ENCODE peak calls at places on chromosome 1, in ten cellular contexts. U, M, N, S, A, T, I, H, W and G are unnamed samples.

GRCh38 chr1:232635778-232636356 is 5.9 kb upstream of the SIPA1L2 start:
- DNase-seq in H (no peak), A (peak; percentile 22), N (no peak), W (peak; percentile 59), T (peak; percentile 54), M (peak; percentile 70), S (no peak), I (no peak), U (no peak), G (peak; percentile 58)

GRCh38 chr1:23559985-23560755 is 869 bp upstream of the ID3 start:
- DNase-seq in T (no peak), I (no peak), W (peak; percentile 58), N (no peak), U (no peak), H (no peak), S (no peak), M (peak; percentile 39), A (no peak), G (no peak)

GRCh38 chr1:180233191-180234011 is 3.3 kb downstream of the LHX4 start:
- DNase-seq in U (no peak), N (no peak), A (no peak), H (no peak), M (no peak), I (no peak), S (no peak), T (no peak), W (no peak), G (no peak)

GRCh38 chr1:55478742-55479141 is 263.6 kb upstream of the USP24 start:
- DNase-seq in A (no peak), W (peak; percentile 68), M (peak; percentile 8), N (no peak), H (no peak), U (no peak), T (peak; percentile 11), I (no peak), S (no peak), G (peak; percentile 12)

GRCh38 chr1:239816090-239816812 is 275.4 kb upstream of the FMN2 start:
- DNase-seq in A (no peak), H (peak; percentile 70), S (peak; percentile 40), N (peak; percentile 34), M (no peak), I (peak; percentile 58), T (no peak), U (peak; percentile 42), W (no peak), G (no peak)

GRCh38 chr1:66495490-66495889 is 38.5 kb upstream of the SGIP1 start:
- DNase-seq in M (no peak), S (no peak), H (no peak), T (no peak), N (no peak), A (peak; percentile 90), U (no peak), I (no peak), W (peak; percentile 25), G (no peak)

GRCh38 chr1:201631037-201631436 is 92.1 kb downstream of the NAV1 start:
- DNase-seq in H (no peak), T (no peak), A (no peak), W (no peak), M (no peak), N (no peak), U (peak; percentile 37), S (no peak), I (no peak), G (no peak)

GRCh38 chr1:85677656-85678055 is 30.6 kb downstream of the ZNHIT6 start:
- DNase-seq in H (no peak), W (no peak), M (no peak), N (no peak), U (no peak), S (no peak), A (no peak), T (no peak), I (no peak), G (no peak)

GRCh38 chr1:99527078-99527477 is 118.8 kb upstream of the PALMD start:
- DNase-seq in S (no peak), M (peak; percentile 6), W (peak; percentile 57), U (no peak), H (no peak), A (no peak), I (no peak), N (no peak), T (no peak), G (no peak)
- TF ChIP-seq CTCF in S (no peak), M (peak; percentile 41), W (no peak), U (peak; percentile 29), H (peak; percentile 22), A (peak; percentile 16), I (peak; percentile 21), N (no peak), T (no peak), G (no peak)

GRCh38 chr1:110112143-110112542 is at the start of gene UBL4B:
- DNase-seq in A (no peak), W (no peak), N (no peak), S (no peak), M (no peak), U (no peak), T (no peak), I (no peak), H (no peak), G (no peak)

GRCh38 chr1:110102081-110102480 is 10.2 kb upstream of the UBL4B start:
- DNase-seq in M (no peak), T (peak; percentile 60), A (no peak), S (no peak), N (no peak), H (no peak), I (no peak), W (no peak), U (no peak), G (peak; percentile 58)

GRCh38 chr1:110111081-110111480 is 1.2 kb upstream of the UBL4B start:
- DNase-seq in A (no peak), W (no peak), U (no peak), M (no peak), I (no peak), T (no peak), S (no peak), H (no peak), N (no peak), G (no peak)

GRCh38 chr1:110107867-110108469 is 4.3 kb upstream of the UBL4B start:
- DNase-seq in W (no peak), A (no peak), I (no peak), N (no peak), T (no peak), U (no peak), M (no peak), S (no peak), H (no peak), G (no peak)

GRCh38 chr1:110106013-110106941 is 6.0 kb upstream of the UBL4B start:
- DNase-seq in H (peak; percentile 73), I (peak; percentile 53), T (peak; percentile 75), N (peak; percentile 80), M (peak; percentile 80), W (peak; percentile 65), S (peak; percentile 76), U (peak; percentile 71), A (peak; percentile 57), G (peak; percentile 85)
- TF ChIP-seq CTCF in H (peak; percentile 92), I (peak; percentile 98), T (peak; percentile 97), N (peak; percentile 77), M (peak; percentile 93), W (peak; percentile 96), S (peak; percentile 92), U (peak; percentile 76), A (peak; percentile 88), G (peak; percentile 95)

DNA sequence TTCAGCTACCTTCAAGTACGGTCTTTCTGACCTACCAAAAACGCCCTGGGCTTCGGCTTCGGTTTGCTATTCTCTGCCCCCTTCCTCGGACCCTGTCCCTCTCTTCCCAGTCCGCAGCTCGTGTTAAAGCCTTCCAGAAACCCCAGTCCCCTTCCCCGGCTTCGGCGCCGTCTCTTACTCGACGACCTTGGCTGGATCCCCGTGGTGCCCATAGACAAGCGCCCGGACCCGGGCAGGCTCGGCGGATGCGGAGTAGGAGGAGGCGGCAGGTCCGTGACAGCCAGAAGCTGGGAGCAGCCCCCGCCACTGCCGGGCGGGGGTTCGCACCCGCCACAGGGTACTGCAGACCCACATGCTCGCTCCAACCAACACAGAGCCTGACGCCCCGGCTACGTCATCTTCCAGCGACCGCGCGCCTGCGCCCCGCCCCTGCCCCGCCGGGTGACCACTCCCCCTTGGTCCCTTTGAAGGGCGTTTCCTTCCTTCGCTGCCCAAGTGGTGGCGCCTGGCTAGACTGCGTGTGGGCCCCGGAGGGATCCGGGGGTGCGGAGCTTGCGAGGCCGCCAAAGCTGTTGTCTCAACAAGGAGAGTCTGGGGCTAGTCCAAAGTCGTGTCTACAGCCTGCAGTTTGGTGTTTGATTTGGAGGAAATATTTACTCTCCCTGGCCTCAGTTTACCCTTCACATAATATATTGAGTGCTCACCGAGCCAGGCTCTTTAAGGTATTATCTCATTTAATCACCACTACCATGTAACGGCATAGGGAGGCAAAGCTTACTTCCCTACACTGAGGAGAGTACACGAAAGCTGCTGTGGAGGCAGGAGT is at the start of gene MECR:
- DNase-seq in W (peak; percentile 94), H (peak; percentile 97), A (peak; percentile 75), U (peak; percentile 95), S (peak; percentile 92), N (peak; percentile 97), M (peak; percentile 94), I (peak; percentile 90), T (peak; percentile 94), G (peak; percentile 98)
- TF ChIP-seq CTCF in W (no peak), H (no peak), A (no peak), U (peak; percentile 56), S (no peak), N (no peak), M (peak; percentile 22), I (peak; percentile 34), T (peak; percentile 10), G (peak; percentile 19)

GRCh38 chr1:1117469-1117831 is 1.6 kb upstream of the C1orf159 start:
- DNase-seq in N (no peak), W (no peak), U (no peak), A (no peak), M (no peak), S (no peak), H (peak; percentile 68), I (no peak), T (no peak), G (no peak)

GRCh38 chr1:1114431-1114830 is 1.5 kb downstream of the C1orf159 start:
- DNase-seq in M (no peak), H (peak; percentile 43), T (no peak), A (no peak), U (no peak), N (no peak), S (no peak), I (no peak), W (no peak), G (no peak)

GRCh38 chr1:1115136-1115829 is 606 bp downstream of the C1orf159 start:
- DNase-seq in M (no peak), N (no peak), W (no peak), H (peak; percentile 59), U (no peak), A (no peak), I (no peak), S (no peak), T (no peak), G (no peak)

GRCh38 chr1:1116701-1117468 is 996 bp upstream of the C1orf159 start:
- DNase-seq in S (no peak), T (no peak), U (peak; percentile 27), N (no peak), A (no peak), I (no peak), H (peak; percentile 57), M (no peak), W (peak; percentile 9), G (peak; percentile 52)

DNA sequence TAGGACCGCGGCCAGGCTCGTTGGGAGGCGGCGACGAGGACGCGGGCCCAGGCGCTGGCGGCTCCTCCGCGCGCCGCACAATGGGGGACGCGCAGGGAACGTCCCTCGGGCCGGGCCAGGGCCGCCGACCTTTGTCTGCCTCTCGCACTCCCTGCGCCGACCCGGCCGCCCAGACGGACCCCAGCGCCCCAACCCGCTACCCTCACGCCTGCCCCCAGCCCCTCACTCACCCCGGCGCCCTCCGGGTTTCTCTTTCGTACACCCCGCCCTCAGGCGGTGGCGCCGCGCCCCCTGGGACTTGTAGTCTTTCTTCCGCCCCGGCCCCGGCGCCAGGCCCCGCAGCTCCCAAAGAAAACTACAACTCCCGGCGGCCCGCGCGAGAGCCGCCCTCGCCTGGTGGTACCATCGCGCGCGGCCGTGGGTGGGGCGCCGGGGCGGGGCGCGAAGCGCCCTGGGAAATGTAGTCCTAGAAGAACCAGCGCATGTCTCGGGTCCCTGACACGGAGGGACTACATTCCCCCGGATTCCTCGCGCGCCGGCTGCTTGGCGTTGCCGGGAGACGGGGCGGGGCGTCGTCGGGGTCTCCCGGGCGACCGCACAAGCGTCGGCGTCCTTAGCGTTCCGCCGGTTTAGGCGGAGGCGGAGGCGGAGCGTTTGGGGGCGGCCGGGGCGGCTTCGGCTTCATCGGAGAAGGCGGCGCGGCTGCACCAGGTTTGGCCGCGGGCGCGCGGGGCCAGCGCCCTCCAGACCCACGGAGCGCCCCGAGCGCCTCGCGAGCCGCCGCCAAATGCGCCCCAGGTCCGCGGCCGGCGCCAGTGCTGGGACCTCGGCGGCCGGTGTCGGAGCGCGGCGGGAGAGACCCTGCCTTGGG is at the start of gene C1orf159:
- DNase-seq in M (peak; percentile 99), S (peak; percentile 99), N (peak; percentile 99), H (peak; percentile 99), W (peak; percentile 97), I (peak; percentile 98), A (peak; percentile 85), U (peak; percentile 99), T (peak; percentile 98), G (peak; percentile 99)
- TF ChIP-seq CTCF in M (no peak), S (no peak), N (no peak), H (no peak), W (peak; percentile 2), I (no peak), A (no peak), U (no peak), T (no peak), G (no peak)